ENCODE peak calls at places on chromosome 1, in nine cellular contexts. One of them, this sample, is unnamed.

GRCh38 chr1:225509770-225510169 is 81.9 kb upstream of the LBR start:
- DNase-seq in AG04450: no peak
- DNase-seq in Daoy: peak
- DNase-seq in coronary artery: no peak
- DNase-seq in nucleus accumbens: no peak
- DNase-seq in RCC 7860: peak
- DNase-seq in GM20000: no peak
- DNase-seq in ACHN: peak
- DNase-seq in MCF 10A: peak
- DNase-seq in this sample: no peak

GRCh38 chr1:101820080-101820479 is 176.6 kb downstream of the OLFM3 start:
- DNase-seq in AG04450: no peak
- DNase-seq in Daoy: no peak
- DNase-seq in coronary artery: no peak
- DNase-seq in nucleus accumbens: no peak
- DNase-seq in RCC 7860: peak
- DNase-seq in GM20000: peak
- DNase-seq in ACHN: peak
- DNase-seq in MCF 10A: peak
- DNase-seq in this sample: peak

GRCh38 chr1:181872562-181872961 is 188.9 kb downstream of the ZNF648 start:
- DNase-seq in AG04450: no peak
- DNase-seq in Daoy: no peak
- DNase-seq in coronary artery: no peak
- DNase-seq in nucleus accumbens: no peak
- DNase-seq in RCC 7860: no peak
- DNase-seq in GM20000: no peak
- DNase-seq in ACHN: no peak
- DNase-seq in MCF 10A: no peak
- DNase-seq in this sample: no peak

GRCh38 chr1:209747580-209748262 is 8.1 kb upstream of the TRAF3IP3 start:
- DNase-seq in AG04450: peak
- DNase-seq in Daoy: peak
- DNase-seq in coronary artery: peak
- DNase-seq in nucleus accumbens: no peak
- DNase-seq in RCC 7860: peak
- DNase-seq in GM20000: peak
- DNase-seq in ACHN: peak
- DNase-seq in MCF 10A: peak
- DNase-seq in this sample: peak

GRCh38 chr1:906532-907420 is 16.9 kb upstream of the SAMD11 start:
- DNase-seq in AG04450: no peak
- DNase-seq in Daoy: peak
- DNase-seq in coronary artery: peak
- DNase-seq in nucleus accumbens: no peak
- DNase-seq in RCC 7860: peak
- DNase-seq in GM20000: peak
- DNase-seq in ACHN: peak
- DNase-seq in MCF 10A: peak
- DNase-seq in this sample: no peak

GRCh38 chr1:56387071-56387747 is 192.2 kb downstream of the PLPP3 start:
- DNase-seq in AG04450: no peak
- DNase-seq in Daoy: peak
- DNase-seq in coronary artery: no peak
- DNase-seq in nucleus accumbens: no peak
- DNase-seq in RCC 7860: no peak
- DNase-seq in GM20000: no peak
- DNase-seq in ACHN: no peak
- DNase-seq in MCF 10A: no peak
- DNase-seq in this sample: no peak

GRCh38 chr1:18279713-18280074 is 172.1 kb downstream of the IGSF21 start:
- DNase-seq in AG04450: no peak
- DNase-seq in Daoy: no peak
- DNase-seq in coronary artery: no peak
- DNase-seq in nucleus accumbens: no peak
- DNase-seq in RCC 7860: no peak
- DNase-seq in GM20000: no peak
- DNase-seq in ACHN: no peak
- DNase-seq in MCF 10A: no peak
- DNase-seq in this sample: peak

GRCh38 chr1:25012966-25013962 is 83.2 kb upstream of the RUNX3 start:
- DNase-seq in AG04450: no peak
- DNase-seq in Daoy: no peak
- DNase-seq in coronary artery: no peak
- DNase-seq in nucleus accumbens: no peak
- DNase-seq in RCC 7860: no peak
- DNase-seq in GM20000: no peak
- DNase-seq in ACHN: no peak
- DNase-seq in MCF 10A: no peak
- DNase-seq in this sample: no peak

GRCh38 chr1:47675721-47676120 is 237.9 kb downstream of the FOXD2 start:
- DNase-seq in AG04450: no peak
- DNase-seq in Daoy: no peak
- DNase-seq in coronary artery: peak
- DNase-seq in nucleus accumbens: no peak
- DNase-seq in RCC 7860: no peak
- DNase-seq in GM20000: no peak
- DNase-seq in ACHN: no peak
- DNase-seq in MCF 10A: no peak
- DNase-seq in this sample: no peak

GRCh38 chr1:56453016-56453721 is 126.2 kb downstream of the PLPP3 start:
- DNase-seq in AG04450: no peak
- DNase-seq in Daoy: no peak
- DNase-seq in coronary artery: no peak
- DNase-seq in nucleus accumbens: no peak
- DNase-seq in RCC 7860: no peak
- DNase-seq in GM20000: no peak
- DNase-seq in ACHN: no peak
- DNase-seq in MCF 10A: no peak
- DNase-seq in this sample: no peak

This sample was measured in G401.